ENCODE peak calls at places on chromosomes 2 and 18, in seven cellular contexts. One of them, this sample, is unnamed.

GRCh38 chr18:42289526-42289925 is 334.5 kb downstream of the PIK3C3 start:
- DNase-seq in AG08396: no peak
- DNase-seq in stimulated activated CD4-positive, alpha-beta T cell treated with anti-CD3 and anti-CD28 coated beads, Interleukin-1b, Interleukin-23, amount 100 ng/mL, for 4 hours: no peak
- DNase-seq in body of pancreas: no peak
- DNase-seq in H54: no peak
- DNase-seq in anterior cingulate cortex: no peak
- DNase-seq in HAP-1: peak
- DNase-seq in this sample: peak

GRCh38 chr2:10817413-10817812 is 4.8 kb upstream of the PDIA6 start:
- DNase-seq in AG08396: no peak
- DNase-seq in stimulated activated CD4-positive, alpha-beta T cell treated with anti-CD3 and anti-CD28 coated beads, Interleukin-1b, Interleukin-23, amount 100 ng/mL, for 4 hours: no peak
- DNase-seq in body of pancreas: no peak
- DNase-seq in H54: no peak
- DNase-seq in anterior cingulate cortex: no peak
- DNase-seq in HAP-1: no peak
- DNase-seq in this sample: peak

GRCh38 chr2:176461098-176461497 is 191.9 kb downstream of the MTX2 start:
- DNase-seq in AG08396: peak
- DNase-seq in stimulated activated CD4-positive, alpha-beta T cell treated with anti-CD3 and anti-CD28 coated beads, Interleukin-1b, Interleukin-23, amount 100 ng/mL, for 4 hours: no peak
- DNase-seq in body of pancreas: no peak
- DNase-seq in H54: no peak
- DNase-seq in anterior cingulate cortex: no peak
- DNase-seq in HAP-1: no peak
- DNase-seq in this sample: no peak

GRCh38 chr2:5524551-5524950 is 167.6 kb upstream of the SOX11 start:
- DNase-seq in AG08396: no peak
- DNase-seq in stimulated activated CD4-positive, alpha-beta T cell treated with anti-CD3 and anti-CD28 coated beads, Interleukin-1b, Interleukin-23, amount 100 ng/mL, for 4 hours: no peak
- DNase-seq in body of pancreas: no peak
- DNase-seq in H54: no peak
- DNase-seq in anterior cingulate cortex: no peak
- DNase-seq in HAP-1: no peak
- DNase-seq in this sample: no peak

GRCh38 chr2:65022189-65022588 is 33.0 kb downstream of the SLC1A4 start:
- DNase-seq in AG08396: no peak
- DNase-seq in stimulated activated CD4-positive, alpha-beta T cell treated with anti-CD3 and anti-CD28 coated beads, Interleukin-1b, Interleukin-23, amount 100 ng/mL, for 4 hours: no peak
- DNase-seq in body of pancreas: no peak
- DNase-seq in H54: no peak
- DNase-seq in anterior cingulate cortex: no peak
- DNase-seq in HAP-1: no peak
- DNase-seq in this sample: no peak

GRCh38 chr2:241577413-241578122 is 19.0 kb downstream of the BOK start:
- DNase-seq in AG08396: peak
- DNase-seq in stimulated activated CD4-positive, alpha-beta T cell treated with anti-CD3 and anti-CD28 coated beads, Interleukin-1b, Interleukin-23, amount 100 ng/mL, for 4 hours: no peak
- DNase-seq in body of pancreas: no peak
- DNase-seq in H54: no peak
- DNase-seq in anterior cingulate cortex: no peak
- DNase-seq in HAP-1: no peak
- DNase-seq in this sample: no peak

GRCh38 chr2:17271401-17271800 is 246.8 kb downstream of the RAD51AP2 start:
- DNase-seq in AG08396: no peak
- DNase-seq in stimulated activated CD4-positive, alpha-beta T cell treated with anti-CD3 and anti-CD28 coated beads, Interleukin-1b, Interleukin-23, amount 100 ng/mL, for 4 hours: no peak
- DNase-seq in body of pancreas: no peak
- DNase-seq in H54: no peak
- DNase-seq in anterior cingulate cortex: no peak
- DNase-seq in HAP-1: no peak
- DNase-seq in this sample: no peak

GRCh38 chr2:176483901-176484568 is 214.8 kb downstream of the MTX2 start:
- DNase-seq in AG08396: no peak
- DNase-seq in stimulated activated CD4-positive, alpha-beta T cell treated with anti-CD3 and anti-CD28 coated beads, Interleukin-1b, Interleukin-23, amount 100 ng/mL, for 4 hours: no peak
- DNase-seq in body of pancreas: no peak
- DNase-seq in H54: no peak
- DNase-seq in anterior cingulate cortex: no peak
- DNase-seq in HAP-1: no peak
- DNase-seq in this sample: no peak

GRCh38 chr18:63439334-63439733 is 17.1 kb upstream of the VPS4B start:
- DNase-seq in AG08396: peak
- DNase-seq in stimulated activated CD4-positive, alpha-beta T cell treated with anti-CD3 and anti-CD28 coated beads, Interleukin-1b, Interleukin-23, amount 100 ng/mL, for 4 hours: no peak
- DNase-seq in body of pancreas: peak
- DNase-seq in H54: peak
- DNase-seq in anterior cingulate cortex: peak
- DNase-seq in HAP-1: peak
- DNase-seq in this sample: peak

GRCh38 chr2:101958071-101958470 is 33.7 kb upstream of the IL1R2 start:
- DNase-seq in AG08396: peak
- DNase-seq in stimulated activated CD4-positive, alpha-beta T cell treated with anti-CD3 and anti-CD28 coated beads, Interleukin-1b, Interleukin-23, amount 100 ng/mL, for 4 hours: no peak
- DNase-seq in body of pancreas: no peak
- DNase-seq in H54: no peak
- DNase-seq in anterior cingulate cortex: no peak
- DNase-seq in HAP-1: no peak
- DNase-seq in this sample: no peak

GRCh38 chr2:159146930-159147666 is 139.4 kb downstream of the WDSUB1 start:
- DNase-seq in AG08396: no peak
- DNase-seq in stimulated activated CD4-positive, alpha-beta T cell treated with anti-CD3 and anti-CD28 coated beads, Interleukin-1b, Interleukin-23, amount 100 ng/mL, for 4 hours: no peak
- DNase-seq in body of pancreas: peak
- DNase-seq in H54: no peak
- DNase-seq in anterior cingulate cortex: no peak
- DNase-seq in HAP-1: no peak
- DNase-seq in this sample: peak

GRCh38 chr2:172726172-172726735 is 9.4 kb upstream of the RAPGEF4 start:
- DNase-seq in AG08396: no peak
- DNase-seq in stimulated activated CD4-positive, alpha-beta T cell treated with anti-CD3 and anti-CD28 coated beads, Interleukin-1b, Interleukin-23, amount 100 ng/mL, for 4 hours: no peak
- DNase-seq in body of pancreas: peak
- DNase-seq in H54: no peak
- DNase-seq in anterior cingulate cortex: no peak
- DNase-seq in HAP-1: no peak
- DNase-seq in this sample: no peak

GRCh38 chr18:22164337-22165048 is 4.9 kb upstream of the GATA6 start:
- DNase-seq in AG08396: no peak
- DNase-seq in stimulated activated CD4-positive, alpha-beta T cell treated with anti-CD3 and anti-CD28 coated beads, Interleukin-1b, Interleukin-23, amount 100 ng/mL, for 4 hours: no peak
- DNase-seq in body of pancreas: peak
- DNase-seq in H54: no peak
- DNase-seq in anterior cingulate cortex: no peak
- DNase-seq in HAP-1: no peak
- DNase-seq in this sample: no peak

GRCh38 chr2:200765139-200765951 is 46.4 kb upstream of the BZW1 start:
- DNase-seq in AG08396: peak
- DNase-seq in stimulated activated CD4-positive, alpha-beta T cell treated with anti-CD3 and anti-CD28 coated beads, Interleukin-1b, Interleukin-23, amount 100 ng/mL, for 4 hours: no peak
- DNase-seq in body of pancreas: no peak
- DNase-seq in H54: no peak
- DNase-seq in anterior cingulate cortex: no peak
- DNase-seq in HAP-1: no peak
- DNase-seq in this sample: no peak

GRCh38 chr18:2880473-2880872 is 33.7 kb downstream of the EMILIN2 start:
- DNase-seq in AG08396: no peak
- DNase-seq in stimulated activated CD4-positive, alpha-beta T cell treated with anti-CD3 and anti-CD28 coated beads, Interleukin-1b, Interleukin-23, amount 100 ng/mL, for 4 hours: no peak
- DNase-seq in body of pancreas: no peak
- DNase-seq in H54: no peak
- DNase-seq in anterior cingulate cortex: no peak
- DNase-seq in HAP-1: no peak
- DNase-seq in this sample: no peak

GRCh38 chr2:18272148-18272494 is 288.3 kb downstream of the RDH14 start:
- DNase-seq in AG08396: no peak
- DNase-seq in stimulated activated CD4-positive, alpha-beta T cell treated with anti-CD3 and anti-CD28 coated beads, Interleukin-1b, Interleukin-23, amount 100 ng/mL, for 4 hours: no peak
- DNase-seq in body of pancreas: no peak
- DNase-seq in H54: no peak
- DNase-seq in anterior cingulate cortex: no peak
- DNase-seq in HAP-1: no peak
- DNase-seq in this sample: no peak

GRCh38 chr2:11797846-11798245 is 51.4 kb downstream of the LPIN1 start:
- DNase-seq in AG08396: no peak
- DNase-seq in stimulated activated CD4-positive, alpha-beta T cell treated with anti-CD3 and anti-CD28 coated beads, Interleukin-1b, Interleukin-23, amount 100 ng/mL, for 4 hours: no peak
- DNase-seq in body of pancreas: no peak
- DNase-seq in H54: no peak
- DNase-seq in anterior cingulate cortex: no peak
- DNase-seq in HAP-1: no peak
- DNase-seq in this sample: peak

GRCh38 chr2:150465703-150466569 is 21.5 kb downstream of the RND3 start:
- DNase-seq in AG08396: no peak
- DNase-seq in stimulated activated CD4-positive, alpha-beta T cell treated with anti-CD3 and anti-CD28 coated beads, Interleukin-1b, Interleukin-23, amount 100 ng/mL, for 4 hours: no peak
- DNase-seq in body of pancreas: no peak
- DNase-seq in H54: no peak
- DNase-seq in anterior cingulate cortex: no peak
- DNase-seq in HAP-1: no peak
- DNase-seq in this sample: no peak

GRCh38 chr2:114729025-114729424 is 286.6 kb downstream of the DPP10 start:
- DNase-seq in AG08396: no peak
- DNase-seq in stimulated activated CD4-positive, alpha-beta T cell treated with anti-CD3 and anti-CD28 coated beads, Interleukin-1b, Interleukin-23, amount 100 ng/mL, for 4 hours: no peak
- DNase-seq in body of pancreas: no peak
- DNase-seq in H54: no peak
- DNase-seq in anterior cingulate cortex: no peak
- DNase-seq in HAP-1: peak
- DNase-seq in this sample: peak

GRCh38 chr2:77479395-77479794 is 42.8 kb downstream of the LRRTM4 start:
- DNase-seq in AG08396: peak
- DNase-seq in stimulated activated CD4-positive, alpha-beta T cell treated with anti-CD3 and anti-CD28 coated beads, Interleukin-1b, Interleukin-23, amount 100 ng/mL, for 4 hours: no peak
- DNase-seq in body of pancreas: no peak
- DNase-seq in H54: no peak
- DNase-seq in anterior cingulate cortex: no peak
- DNase-seq in HAP-1: no peak
- DNase-seq in this sample: no peak

GRCh38 chr18:75248426-75249191 is 38.0 kb downstream of the TSHZ1 start:
- DNase-seq in AG08396: no peak
- DNase-seq in stimulated activated CD4-positive, alpha-beta T cell treated with anti-CD3 and anti-CD28 coated beads, Interleukin-1b, Interleukin-23, amount 100 ng/mL, for 4 hours: no peak
- DNase-seq in body of pancreas: no peak
- DNase-seq in H54: no peak
- DNase-seq in anterior cingulate cortex: no peak
- DNase-seq in HAP-1: no peak
- DNase-seq in this sample: no peak

GRCh38 chr18:46916551-46917107 is 678 bp downstream of the PIAS2 start:
- DNase-seq in AG08396: peak
- DNase-seq in stimulated activated CD4-positive, alpha-beta T cell treated with anti-CD3 and anti-CD28 coated beads, Interleukin-1b, Interleukin-23, amount 100 ng/mL, for 4 hours: no peak
- DNase-seq in body of pancreas: peak
- DNase-seq in H54: peak
- DNase-seq in anterior cingulate cortex: no peak
- DNase-seq in HAP-1: peak
- DNase-seq in this sample: peak

GRCh38 chr18:76571689-76572088 is 76.6 kb upstream of the ZNF516 start:
- DNase-seq in AG08396: no peak
- DNase-seq in stimulated activated CD4-positive, alpha-beta T cell treated with anti-CD3 and anti-CD28 coated beads, Interleukin-1b, Interleukin-23, amount 100 ng/mL, for 4 hours: no peak
- DNase-seq in body of pancreas: no peak
- DNase-seq in H54: no peak
- DNase-seq in anterior cingulate cortex: no peak
- DNase-seq in HAP-1: no peak
- DNase-seq in this sample: no peak

GRCh38 chr2:105972226-105972625 is 221.9 kb downstream of the UXS1 start:
- DNase-seq in AG08396: no peak
- DNase-seq in stimulated activated CD4-positive, alpha-beta T cell treated with anti-CD3 and anti-CD28 coated beads, Interleukin-1b, Interleukin-23, amount 100 ng/mL, for 4 hours: no peak
- DNase-seq in body of pancreas: no peak
- DNase-seq in H54: no peak
- DNase-seq in anterior cingulate cortex: no peak
- DNase-seq in HAP-1: no peak
- DNase-seq in this sample: no peak

GRCh38 chr2:58122040-58122439 is 75.4 kb downstream of the VRK2 start:
- DNase-seq in AG08396: no peak
- DNase-seq in stimulated activated CD4-positive, alpha-beta T cell treated with anti-CD3 and anti-CD28 coated beads, Interleukin-1b, Interleukin-23, amount 100 ng/mL, for 4 hours: no peak
- DNase-seq in body of pancreas: no peak
- DNase-seq in H54: no peak
- DNase-seq in anterior cingulate cortex: no peak
- DNase-seq in HAP-1: no peak
- DNase-seq in this sample: no peak

This sample was measured in NCI-H82.